ENCODE peak calls at places on chromosomes 7 and 10, in nine cellular contexts. One of them, this sample, is unnamed. For H4K20me1, the result is how much of the 10 kb centered on the place peaks cover.

GRCh38 chr7:102897856-102898531 is 14.8 kb upstream of the LRRC17 start:
- DNase-seq in fibroblast of lung: no peak
- DNase-seq in neural progenitor cell: no peak
- DNase-seq in hepatocyte: no peak
- DNase-seq in GM23248: no peak
- DNase-seq in endothelial cell of umbilical vein: no peak
- DNase-seq in IMR-90: no peak
- DNase-seq in H9: no peak
- DNase-seq in OCI-LY7: no peak
- DNase-seq in this sample: no peak

GRCh38 chr10:102455893-102456471 is 4.6 kb upstream of the C10orf95 start:
- DNase-seq in fibroblast of lung: peak
- DNase-seq in neural progenitor cell: no peak
- DNase-seq in hepatocyte: peak
- DNase-seq in GM23248: peak
- DNase-seq in endothelial cell of umbilical vein: no peak
- DNase-seq in IMR-90: peak
- DNase-seq in H9: peak
- DNase-seq in OCI-LY7: no peak
- DNase-seq in this sample: no peak

GRCh38 chr10:16904049-16904448 is 86.8 kb upstream of the RSU1 start:
- DNase-seq in fibroblast of lung: no peak
- DNase-seq in neural progenitor cell: no peak
- DNase-seq in hepatocyte: no peak
- DNase-seq in GM23248: no peak
- DNase-seq in endothelial cell of umbilical vein: no peak
- DNase-seq in IMR-90: no peak
- DNase-seq in H9: no peak
- DNase-seq in OCI-LY7: no peak
- DNase-seq in this sample: no peak

GRCh38 chr10:28797904-28798371 is 120.6 kb downstream of the BAMBI start:
- DNase-seq in fibroblast of lung: peak
- DNase-seq in neural progenitor cell: no peak
- DNase-seq in hepatocyte: no peak
- DNase-seq in GM23248: no peak
- DNase-seq in endothelial cell of umbilical vein: no peak
- DNase-seq in IMR-90: no peak
- DNase-seq in H9: no peak
- DNase-seq in OCI-LY7: no peak
- DNase-seq in this sample: no peak

GRCh38 chr7:128084896-128085608 is 53.8 kb upstream of the LRRC4 start:
- DNase-seq in fibroblast of lung: peak
- DNase-seq in neural progenitor cell: no peak
- DNase-seq in hepatocyte: no peak
- DNase-seq in GM23248: no peak
- DNase-seq in endothelial cell of umbilical vein: no peak
- DNase-seq in IMR-90: peak
- DNase-seq in H9: no peak
- DNase-seq in OCI-LY7: no peak
- DNase-seq in this sample: no peak

GRCh38 chr10:109866168-109866994 is 56.9 kb downstream of the XPNPEP1 start:
- DNase-seq in fibroblast of lung: no peak
- DNase-seq in neural progenitor cell: peak
- DNase-seq in hepatocyte: peak
- DNase-seq in GM23248: peak
- DNase-seq in endothelial cell of umbilical vein: peak
- DNase-seq in IMR-90: peak
- DNase-seq in H9: no peak
- DNase-seq in OCI-LY7: peak
- DNase-seq in this sample: no peak

GRCh38 chr7:90648834-90649233 is 52.7 kb downstream of the CDK14 start:
- DNase-seq in fibroblast of lung: no peak
- DNase-seq in neural progenitor cell: no peak
- DNase-seq in hepatocyte: no peak
- DNase-seq in GM23248: no peak
- DNase-seq in endothelial cell of umbilical vein: no peak
- DNase-seq in IMR-90: no peak
- DNase-seq in H9: no peak
- DNase-seq in OCI-LY7: no peak
- DNase-seq in this sample: no peak

GRCh38 chr7:103524042-103524907 is 78.3 kb upstream of the SLC26A5 start:
- DNase-seq in fibroblast of lung: peak
- DNase-seq in neural progenitor cell: peak
- DNase-seq in hepatocyte: peak
- DNase-seq in GM23248: peak
- DNase-seq in endothelial cell of umbilical vein: peak
- DNase-seq in IMR-90: peak
- DNase-seq in H9: no peak
- DNase-seq in OCI-LY7: peak
- DNase-seq in this sample: no peak

GRCh38 chr7:95628831-95629439 is 32.6 kb upstream of the PDK4 start:
- DNase-seq in fibroblast of lung: no peak
- DNase-seq in neural progenitor cell: no peak
- DNase-seq in hepatocyte: peak
- DNase-seq in GM23248: peak
- DNase-seq in endothelial cell of umbilical vein: peak
- DNase-seq in IMR-90: peak
- DNase-seq in H9: no peak
- DNase-seq in OCI-LY7: no peak
- DNase-seq in this sample: no peak

GRCh38 chr10:23058366-23058765 is 37.0 kb upstream of the MSRB2 start:
- DNase-seq in fibroblast of lung: no peak
- DNase-seq in neural progenitor cell: no peak
- DNase-seq in hepatocyte: no peak
- DNase-seq in GM23248: no peak
- DNase-seq in endothelial cell of umbilical vein: no peak
- DNase-seq in IMR-90: no peak
- DNase-seq in H9: no peak
- DNase-seq in OCI-LY7: no peak
- DNase-seq in this sample: no peak

GRCh38 chr10:94403823-94404228 is 1.5 kb downstream of the TBC1D12 start:
- DNase-seq in fibroblast of lung: no peak
- DNase-seq in neural progenitor cell: no peak
- DNase-seq in hepatocyte: no peak
- DNase-seq in GM23248: peak
- DNase-seq in endothelial cell of umbilical vein: no peak
- DNase-seq in IMR-90: no peak
- DNase-seq in H9: no peak
- DNase-seq in OCI-LY7: no peak
- DNase-seq in this sample: no peak

GRCh38 chr7:134420509-134421125 is 38.3 kb downstream of the AKR1B1 start:
- DNase-seq in fibroblast of lung: peak
- DNase-seq in neural progenitor cell: peak
- DNase-seq in hepatocyte: peak
- DNase-seq in GM23248: peak
- DNase-seq in endothelial cell of umbilical vein: peak
- DNase-seq in IMR-90: peak
- DNase-seq in H9: peak
- DNase-seq in OCI-LY7: peak
- DNase-seq in this sample: peak

GRCh38 chr7:98091061-98091460 is 15.6 kb upstream of the LMTK2 start:
- DNase-seq in fibroblast of lung: peak
- DNase-seq in neural progenitor cell: no peak
- DNase-seq in hepatocyte: no peak
- DNase-seq in GM23248: peak
- DNase-seq in endothelial cell of umbilical vein: no peak
- DNase-seq in IMR-90: peak
- DNase-seq in H9: no peak
- DNase-seq in OCI-LY7: no peak
- DNase-seq in this sample: no peak

GRCh38 chr10:47348138-47348651 is at the start of gene RBP3:
- DNase-seq in fibroblast of lung: no peak
- DNase-seq in neural progenitor cell: no peak
- DNase-seq in hepatocyte: no peak
- DNase-seq in GM23248: no peak
- DNase-seq in endothelial cell of umbilical vein: no peak
- DNase-seq in IMR-90: no peak
- DNase-seq in H9: no peak
- DNase-seq in OCI-LY7: no peak
- DNase-seq in this sample: no peak

GRCh38 chr7:542935-543789 is 23.5 kb upstream of the PDGFA start:
- DNase-seq in fibroblast of lung: peak
- DNase-seq in neural progenitor cell: no peak
- DNase-seq in hepatocyte: peak
- DNase-seq in GM23248: peak
- DNase-seq in endothelial cell of umbilical vein: peak
- DNase-seq in IMR-90: peak
- DNase-seq in H9: no peak
- DNase-seq in OCI-LY7: no peak
- DNase-seq in this sample: no peak

GRCh38 chr10:22710139-22710745 is 4.1 kb downstream of the PIP4K2A start:
- DNase-seq in fibroblast of lung: no peak
- DNase-seq in neural progenitor cell: no peak
- DNase-seq in hepatocyte: no peak
- DNase-seq in GM23248: no peak
- DNase-seq in endothelial cell of umbilical vein: no peak
- DNase-seq in IMR-90: no peak
- DNase-seq in H9: no peak
- DNase-seq in OCI-LY7: no peak
- DNase-seq in this sample: no peak

GRCh38 chr7:151025924-151026671 is 1.8 kb upstream of the ATG9B start:
- DNase-seq in fibroblast of lung: peak
- DNase-seq in neural progenitor cell: no peak
- DNase-seq in hepatocyte: no peak
- DNase-seq in GM23248: peak
- DNase-seq in endothelial cell of umbilical vein: no peak
- DNase-seq in IMR-90: peak
- DNase-seq in H9: no peak
- DNase-seq in OCI-LY7: no peak
- DNase-seq in this sample: no peak

GRCh38 chr7:101990811-101991418 is 173.5 kb downstream of the CUX1 start:
- DNase-seq in fibroblast of lung: no peak
- DNase-seq in neural progenitor cell: no peak
- DNase-seq in hepatocyte: no peak
- DNase-seq in GM23248: no peak
- DNase-seq in endothelial cell of umbilical vein: no peak
- DNase-seq in IMR-90: no peak
- DNase-seq in H9: no peak
- DNase-seq in OCI-LY7: peak
- DNase-seq in this sample: peak

GRCh38 chr7:5284304-5285281 is 1.9 kb downstream of the SLC29A4 start:
- DNase-seq in fibroblast of lung: no peak
- DNase-seq in neural progenitor cell: peak
- DNase-seq in hepatocyte: peak
- DNase-seq in GM23248: no peak
- DNase-seq in endothelial cell of umbilical vein: no peak
- DNase-seq in IMR-90: no peak
- DNase-seq in H9: peak
- DNase-seq in OCI-LY7: peak
- DNase-seq in this sample: no peak

GRCh38 chr7:41711283-41712064 is 8.6 kb upstream of the INHBA start:
- DNase-seq in fibroblast of lung: peak
- DNase-seq in neural progenitor cell: peak
- DNase-seq in hepatocyte: peak
- DNase-seq in GM23248: peak
- DNase-seq in endothelial cell of umbilical vein: peak
- DNase-seq in IMR-90: peak
- DNase-seq in H9: peak
- DNase-seq in OCI-LY7: peak
- DNase-seq in this sample: peak

GRCh38 chr10:84333864-84334451 is 5.6 kb downstream of the CCSER2 start:
- DNase-seq in fibroblast of lung: peak
- DNase-seq in neural progenitor cell: no peak
- DNase-seq in hepatocyte: no peak
- DNase-seq in GM23248: peak
- DNase-seq in endothelial cell of umbilical vein: no peak
- DNase-seq in IMR-90: peak
- DNase-seq in H9: no peak
- DNase-seq in OCI-LY7: peak
- DNase-seq in this sample: peak

GRCh38 chr7:128872394-128872824 is 9.8 kb downstream of the ATP6V1F start:
- DNase-seq in fibroblast of lung: no peak
- DNase-seq in neural progenitor cell: no peak
- DNase-seq in hepatocyte: no peak
- DNase-seq in GM23248: no peak
- DNase-seq in endothelial cell of umbilical vein: no peak
- DNase-seq in IMR-90: no peak
- DNase-seq in H9: peak
- DNase-seq in OCI-LY7: no peak
- DNase-seq in this sample: no peak

GRCh38 chr10:119079572-119080520 is 771 bp downstream of the EIF3A start:
- DNase-seq in fibroblast of lung: peak
- DNase-seq in neural progenitor cell: peak
- DNase-seq in hepatocyte: peak
- DNase-seq in GM23248: peak
- DNase-seq in endothelial cell of umbilical vein: peak
- DNase-seq in IMR-90: peak
- DNase-seq in H9: peak
- DNase-seq in OCI-LY7: peak
- DNase-seq in this sample: peak
- H4K20me1 ChIP-seq in fibroblast of lung: under half
- H4K20me1 ChIP-seq in neural progenitor cell: half or more
- H4K20me1 ChIP-seq in hepatocyte: half or more
- H4K20me1 ChIP-seq in GM23248: under half
- H4K20me1 ChIP-seq in endothelial cell of umbilical vein: under half
- H4K20me1 ChIP-seq in IMR-90: half or more
- H4K20me1 ChIP-seq in H9: under half
- H4K20me1 ChIP-seq in OCI-LY7: under half
- H4K20me1 ChIP-seq in this sample: under half

DNA sequence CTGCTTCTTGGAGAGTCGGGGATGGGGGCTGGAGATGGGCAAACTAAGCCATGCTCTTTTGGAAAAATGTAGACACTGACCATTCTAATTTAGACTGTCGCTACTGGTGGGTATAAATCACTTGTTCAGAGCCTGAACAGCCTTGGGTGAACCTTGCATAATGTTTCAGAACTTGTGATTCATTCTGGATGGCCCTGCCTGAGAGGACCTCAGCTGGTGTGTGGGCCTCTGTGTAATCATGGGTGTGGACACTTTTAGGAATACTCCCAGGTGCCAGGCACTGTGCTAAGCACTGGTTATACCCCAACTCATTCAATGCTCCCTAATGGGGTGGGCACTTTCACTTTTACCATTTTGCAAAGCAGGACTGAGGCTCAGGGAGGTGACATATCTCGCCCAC is 26.8 kb upstream of the TM9SF3 start:
- DNase-seq in fibroblast of lung: no peak
- DNase-seq in neural progenitor cell: no peak
- DNase-seq in hepatocyte: peak
- DNase-seq in GM23248: peak
- DNase-seq in endothelial cell of umbilical vein: no peak
- DNase-seq in IMR-90: peak
- DNase-seq in H9: no peak
- DNase-seq in OCI-LY7: no peak
- DNase-seq in this sample: no peak
- H4K20me1 ChIP-seq in fibroblast of lung: under half
- H4K20me1 ChIP-seq in neural progenitor cell: under half
- H4K20me1 ChIP-seq in hepatocyte: under half
- H4K20me1 ChIP-seq in GM23248: under half
- H4K20me1 ChIP-seq in endothelial cell of umbilical vein: under half
- H4K20me1 ChIP-seq in IMR-90: under half
- H4K20me1 ChIP-seq in H9: under half
- H4K20me1 ChIP-seq in OCI-LY7: under half
- H4K20me1 ChIP-seq in this sample: under half

GRCh38 chr7:148124477-148124876 is 466.1 kb upstream of the C7orf33 start:
- DNase-seq in fibroblast of lung: no peak
- DNase-seq in neural progenitor cell: no peak
- DNase-seq in hepatocyte: no peak
- DNase-seq in GM23248: no peak
- DNase-seq in endothelial cell of umbilical vein: no peak
- DNase-seq in IMR-90: no peak
- DNase-seq in H9: no peak
- DNase-seq in OCI-LY7: no peak
- DNase-seq in this sample: no peak
- H4K20me1 ChIP-seq in fibroblast of lung: under half
- H4K20me1 ChIP-seq in neural progenitor cell: under half
- H4K20me1 ChIP-seq in hepatocyte: under half
- H4K20me1 ChIP-seq in GM23248: under half
- H4K20me1 ChIP-seq in endothelial cell of umbilical vein: under half
- H4K20me1 ChIP-seq in IMR-90: under half
- H4K20me1 ChIP-seq in H9: under half
- H4K20me1 ChIP-seq in OCI-LY7: under half
- H4K20me1 ChIP-seq in this sample: under half

GRCh38 chr10:5782174-5782573 is 31.1 kb downstream of the GDI2 start:
- DNase-seq in fibroblast of lung: no peak
- DNase-seq in neural progenitor cell: no peak
- DNase-seq in hepatocyte: no peak
- DNase-seq in GM23248: no peak
- DNase-seq in endothelial cell of umbilical vein: no peak
- DNase-seq in IMR-90: no peak
- DNase-seq in H9: no peak
- DNase-seq in OCI-LY7: no peak
- DNase-seq in this sample: no peak
- H4K20me1 ChIP-seq in fibroblast of lung: under half
- H4K20me1 ChIP-seq in neural progenitor cell: under half
- H4K20me1 ChIP-seq in hepatocyte: under half
- H4K20me1 ChIP-seq in GM23248: under half
- H4K20me1 ChIP-seq in endothelial cell of umbilical vein: under half
- H4K20me1 ChIP-seq in IMR-90: under half
- H4K20me1 ChIP-seq in H9: under half
- H4K20me1 ChIP-seq in OCI-LY7: under half
- H4K20me1 ChIP-seq in this sample: under half

This sample was measured in DND-41.